ENCODE peak calls at places on chromosome 16, in six cellular contexts. L, R, K, P, A and F are unnamed samples.

GRCh38 chr16:66658860-66659190 is 37.7 kb downstream of the CMTM4 start:
- DNase-seq in L (no peak), R (no peak), K (no peak), P (no peak), A (no peak), F (no peak)

GRCh38 chr16:54194008-54194731 is 92.4 kb downstream of the IRX3 start:
- DNase-seq in L (peak), R (peak), K (peak), P (peak), A (peak), F (peak)

GRCh38 chr16:22888791-22889190 is 74.8 kb downstream of the HS3ST2 start:
- DNase-seq in L (no peak), R (peak), K (no peak), P (no peak), A (no peak), F (peak)

GRCh38 chr16:4506450-4506849 is 30.3 kb downstream of the HMOX2 start:
- DNase-seq in L (peak), R (peak), K (no peak), P (peak), A (no peak), F (peak)

GRCh38 chr16:4085405-4085970 is 30.8 kb downstream of the ADCY9 start:
- DNase-seq in L (no peak), R (no peak), K (no peak), P (no peak), A (no peak), F (no peak)

GRCh38 chr16:75086281-75086680 is 30.3 kb downstream of the LDHD start:
- DNase-seq in L (no peak), R (no peak), K (no peak), P (no peak), A (no peak), F (no peak)

GRCh38 chr16:69188716-69189115 is 1.8 kb downstream of the SNTB2 start:
- DNase-seq in L (no peak), R (no peak), K (no peak), P (no peak), A (no peak), F (peak)

GRCh38 chr16:88045820-88046303 is 94.6 kb downstream of the BANP start:
- DNase-seq in L (peak), R (no peak), K (no peak), P (no peak), A (no peak), F (no peak)

GRCh38 chr16:79685871-79686270 is 85.3 kb upstream of the MAF start:
- DNase-seq in L (no peak), R (no peak), K (no peak), P (no peak), A (no peak), F (no peak)

GRCh38 chr16:55078699-55079415 is 148.2 kb downstream of the IRX5 start:
- DNase-seq in L (no peak), R (no peak), K (no peak), P (no peak), A (no peak), F (no peak)

GRCh38 chr16:4323071-4323844 is 7.4 kb downstream of the GLIS2 start:
- DNase-seq in L (peak), R (no peak), K (peak), P (no peak), A (no peak), F (no peak)

GRCh38 chr16:84308120-84308519 is 13.4 kb downstream of the WFDC1 start:
- DNase-seq in L (peak), R (peak), K (peak), P (peak), A (peak), F (peak)

GRCh38 chr16:31253642-31254045 is 6.1 kb upstream of the ITGAM start:
- DNase-seq in L (peak), R (peak), K (no peak), P (peak), A (no peak), F (no peak)

GRCh38 chr16:21159281-21159951 is 942 bp downstream of the LDAF1 start:
- DNase-seq in L (peak), R (peak), K (peak), P (peak), A (peak), F (peak)

GRCh38 chr16:4214215-4214621 is 27.7 kb downstream of the SRL start:
- DNase-seq in L (peak), R (no peak), K (no peak), P (peak), A (no peak), F (peak)

GRCh38 chr16:77273-77806 is 685 bp upstream of the MPG start:
- DNase-seq in L (peak), R (peak), K (peak), P (peak), A (peak), F (peak)

GRCh38 chr16:8851761-8852403 is 16.9 kb downstream of the CARHSP1 start:
- DNase-seq in L (no peak), R (no peak), K (peak), P (no peak), A (no peak), F (no peak)

GRCh38 chr16:71628810-71629209 is 2.8 kb downstream of the MARVELD3 start:
- DNase-seq in L (no peak), R (no peak), K (no peak), P (no peak), A (no peak), F (peak)

GRCh38 chr16:69131167-69131748 is 1.1 kb downstream of the CHTF8 start:
- DNase-seq in L (no peak), R (peak), K (peak), P (no peak), A (no peak), F (peak)

GRCh38 chr16:47045459-47045858 is 72.0 kb upstream of the DNAJA2 start:
- DNase-seq in L (no peak), R (no peak), K (no peak), P (no peak), A (no peak), F (no peak)

GRCh38 chr16:66970775-66971725 is 10.0 kb downstream of the CES3 start:
- DNase-seq in L (no peak), R (no peak), K (no peak), P (no peak), A (no peak), F (no peak)

GRCh38 chr16:29231231-29231630 is 175.3 kb downstream of the NPIPB11 start:
- DNase-seq in L (no peak), R (no peak), K (peak), P (no peak), A (no peak), F (no peak)

GRCh38 chr16:17972460-17972943 is 364.0 kb downstream of the NPIPA8 start:
- DNase-seq in L (no peak), R (no peak), K (no peak), P (no peak), A (no peak), F (no peak)

GRCh38 chr16:27225536-27226360 is 22.4 kb downstream of the KDM8 start:
- DNase-seq in L (peak), R (no peak), K (no peak), P (no peak), A (no peak), F (no peak)

GRCh38 chr16:68251812-68252211 is 6.6 kb downstream of the PLA2G15 start:
- DNase-seq in L (no peak), R (peak), K (no peak), P (peak), A (no peak), F (no peak)

GRCh38 chr16:12628526-12628925 is 175.2 kb downstream of the CPPED1 start:
- DNase-seq in L (no peak), R (no peak), K (no peak), P (no peak), A (no peak), F (no peak)

GRCh38 chr16:2983706-2984136 is 3.5 kb upstream of the PKMYT1 start:
- DNase-seq in L (peak), R (peak), K (peak), P (peak), A (peak), F (peak)

GRCh38 chr16:78751601-78752000 is 652.1 kb downstream of the WWOX start:
- DNase-seq in L (no peak), R (no peak), K (no peak), P (no peak), A (no peak), F (no peak)

GRCh38 chr16:11315499-11315898 is 29.8 kb upstream of the RMI2 start:
- DNase-seq in L (no peak), R (no peak), K (no peak), P (no peak), A (no peak), F (peak)
- H3K4me3 ChIP-seq in L (no peak), R (no peak), K (no peak), P (no peak), A (no peak), F (no peak)

GRCh38 chr16:89984215-89984614 is 35.0 kb downstream of the DBNDD1 start:
- DNase-seq in L (no peak), R (no peak), K (no peak), P (no peak), A (no peak), F (no peak)

GRCh38 chr16:89983550-89983949 is 35.0 kb downstream of the DEF8 start:
- DNase-seq in L (no peak), R (no peak), K (no peak), P (no peak), A (no peak), F (no peak)

GRCh38 chr16:89982318-89982717 is 33.8 kb downstream of the DEF8 start:
- DNase-seq in L (no peak), R (no peak), K (no peak), P (no peak), A (no peak), F (no peak)

GRCh38 chr16:89985219-89985618 is 34.0 kb downstream of the DBNDD1 start:
- DNase-seq in L (no peak), R (no peak), K (no peak), P (no peak), A (no peak), F (no peak)

DNA sequence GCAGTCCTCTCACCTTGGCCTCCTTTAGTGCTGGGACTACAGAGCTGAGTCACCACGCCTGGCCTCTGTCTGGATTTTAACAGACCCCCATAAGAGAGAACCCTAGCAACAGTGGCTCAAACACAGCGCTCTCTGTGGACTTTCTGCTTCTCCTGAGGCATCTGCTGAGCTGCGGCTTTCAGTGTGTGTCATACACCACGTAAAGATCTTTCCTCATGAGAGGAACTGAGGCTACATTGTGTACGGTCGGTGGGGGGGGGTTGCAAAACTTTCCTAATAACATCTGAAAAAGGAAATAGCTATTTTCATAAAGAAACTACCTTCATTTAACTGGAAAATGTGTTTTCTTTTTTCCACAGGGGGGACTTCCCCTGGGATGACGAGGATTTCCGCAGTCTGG is 32.9 kb downstream of the DEF8 start:
- DNase-seq in L (no peak), R (no peak), K (no peak), P (no peak), A (no peak), F (no peak)
- TF ChIP-seq CTCF in L (no peak), R (no peak), K (no peak), P (no peak), A (no peak), F (no peak)

DNA sequence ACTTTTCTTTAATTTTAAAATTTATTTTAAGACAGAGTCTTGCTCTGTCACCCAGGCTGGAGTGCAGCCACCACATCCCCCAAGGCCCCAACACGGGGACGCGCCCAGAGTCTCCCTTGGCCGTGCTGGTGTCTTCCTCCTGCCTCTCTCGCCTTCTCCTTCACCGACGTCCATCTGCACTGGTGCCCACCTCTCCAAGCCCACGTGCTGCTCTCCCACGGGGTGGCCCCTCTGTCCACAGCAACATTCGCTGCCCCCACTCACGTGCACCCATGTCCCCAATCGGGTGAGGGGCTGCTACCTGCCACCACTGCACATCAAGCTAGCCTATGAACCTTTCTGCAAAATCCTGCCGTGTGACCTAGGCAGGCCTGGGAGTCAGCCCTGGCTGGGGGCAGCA is 3.1 kb downstream of the TMEM204 start:
- DNase-seq in L (no peak), R (no peak), K (no peak), P (no peak), A (peak), F (no peak)
- H3K4me3 ChIP-seq in L (peak), R (no peak), K (peak), P (peak), A (peak), F (peak)

GRCh38 chr16:72858611-72859493 is 189.1 kb downstream of the ZFHX3 start:
- DNase-seq in L (no peak), R (no peak), K (peak), P (peak), A (no peak), F (peak)

GRCh38 chr16:72859581-72859980 is 188.3 kb downstream of the ZFHX3 start:
- DNase-seq in L (no peak), R (no peak), K (no peak), P (no peak), A (no peak), F (no peak)

GRCh38 chr16:72857841-72858594 is 189.9 kb downstream of the ZFHX3 start:
- DNase-seq in L (no peak), R (no peak), K (peak), P (no peak), A (no peak), F (no peak)

GRCh38 chr16:72854537-72854936 is 193.4 kb downstream of the ZFHX3 start:
- DNase-seq in L (no peak), R (no peak), K (peak), P (no peak), A (no peak), F (no peak)

GRCh38 chr16:72856797-72857196 is 191.1 kb downstream of the ZFHX3 start:
- DNase-seq in L (no peak), R (no peak), K (peak), P (no peak), A (no peak), F (no peak)
- TF ChIP-seq CTCF in L (no peak), R (peak), K (peak), P (no peak), A (no peak), F (peak)